ENCODE peak calls at places on chromosome 9, in seven cellular contexts. X is psoas muscle; U is A549; K is aorta; Y is CD8-positive, alpha-beta memory T cell; D is stomach; M is hepatocyte. C is an unnamed sample. For H3K4me1, the result is how much of the 10 kb centered on the place peaks cover.

GRCh38 chr9:34576593-34576935 is 13.0 kb downstream of the CNTFR start:
- DNase-seq in X (no peak), U (no peak), K (no peak), Y (no peak), D (no peak), M (no peak), C (no peak)

GRCh38 chr9:14627513-14627912 is 65.7 kb downstream of the ZDHHC21 start:
- DNase-seq in X (no peak), U (no peak), K (no peak), Y (no peak), D (no peak), M (no peak), C (no peak)

GRCh38 chr9:89674667-89675402 is 70.0 kb downstream of the GADD45G start:
- DNase-seq in X (peak), U (no peak), K (peak), Y (no peak), D (peak), M (peak), C (no peak)

GRCh38 chr9:15834541-15834940 is 281.7 kb downstream of the CCDC171 start:
- DNase-seq in X (no peak), U (no peak), K (no peak), Y (no peak), D (peak), M (peak), C (no peak)

GRCh38 chr9:121880343-121880742 is 212.8 kb downstream of the TTLL11 start:
- DNase-seq in X (no peak), U (no peak), K (no peak), Y (no peak), D (no peak), M (no peak), C (no peak)

GRCh38 chr9:87857948-87858335 is 24.7 kb upstream of the SPATA31E1 start:
- DNase-seq in X (no peak), U (no peak), K (no peak), Y (no peak), D (no peak), M (no peak), C (no peak)

GRCh38 chr9:136784249-136784996 is 6.7 kb upstream of the TMEM141 start:
- DNase-seq in X (no peak), U (peak), K (no peak), Y (no peak), D (no peak), M (no peak), C (no peak)

GRCh38 chr9:110214956-110215355 is 7.0 kb upstream of the C9orf152 start:
- DNase-seq in X (no peak), U (no peak), K (no peak), Y (no peak), D (no peak), M (no peak), C (no peak)

GRCh38 chr9:73074176-73074708 is 77.4 kb upstream of the ANXA1 start:
- DNase-seq in X (no peak), U (peak), K (no peak), Y (no peak), D (no peak), M (no peak), C (no peak)

GRCh38 chr9:114662081-114662989 is 4.7 kb upstream of the TEX53 start:
- DNase-seq in X (no peak), U (peak), K (no peak), Y (peak), D (peak), M (peak), C (peak)

GRCh38 chr9:89687848-89688247 is 83.0 kb downstream of the GADD45G start:
- DNase-seq in X (no peak), U (no peak), K (no peak), Y (no peak), D (no peak), M (no peak), C (no peak)

GRCh38 chr9:80059191-80059590 is 487.4 kb downstream of the TLE4 start:
- DNase-seq in X (no peak), U (no peak), K (no peak), Y (no peak), D (no peak), M (no peak), C (no peak)

GRCh38 chr9:2936221-2936620 is 92.3 kb upstream of the PUM3 start:
- DNase-seq in X (no peak), U (no peak), K (no peak), Y (no peak), D (no peak), M (no peak), C (no peak)

GRCh38 chr9:8780386-8780785 is 980.8 kb upstream of the DMAC1 start:
- DNase-seq in X (no peak), U (no peak), K (no peak), Y (no peak), D (no peak), M (no peak), C (no peak)

GRCh38 chr9:8781447-8781846 is 981.9 kb upstream of the DMAC1 start:
- DNase-seq in X (no peak), U (no peak), K (no peak), Y (no peak), D (no peak), M (no peak), C (no peak)

GRCh38 chr9:8783999-8784398 is 984.4 kb upstream of the DMAC1 start:
- DNase-seq in X (no peak), U (no peak), K (no peak), Y (no peak), D (no peak), M (no peak), C (no peak)

GRCh38 chr9:8782237-8782636 is 982.7 kb upstream of the DMAC1 start:
- DNase-seq in X (no peak), U (no peak), K (no peak), Y (no peak), D (no peak), M (no peak), C (no peak)

DNA sequence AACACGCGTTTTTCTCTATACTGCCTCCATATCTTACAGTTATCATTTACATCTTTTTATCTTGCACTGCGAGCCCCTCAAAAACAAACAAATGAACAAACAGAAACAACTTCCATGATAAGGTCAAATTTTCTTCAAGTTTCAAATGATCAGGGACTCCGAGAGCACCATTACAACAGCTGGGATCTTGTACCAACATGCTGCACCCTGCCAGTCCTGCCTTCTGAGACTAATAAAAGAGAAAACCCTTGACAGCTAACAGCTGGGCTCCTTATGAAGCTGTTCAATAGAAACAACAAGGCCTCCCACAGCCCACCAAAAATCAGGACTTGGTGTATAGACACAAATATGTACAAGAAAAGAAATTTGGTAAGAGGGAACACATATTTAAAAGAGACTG is 985.2 kb upstream of the DMAC1 start:
- DNase-seq in X (no peak), U (no peak), K (no peak), Y (no peak), D (no peak), M (no peak), C (no peak)
- H3K27ac ChIP-seq in X (no peak), U (no peak), K (peak), Y (no peak), D (no peak), M (no peak), C (no peak)

GRCh38 chr9:91857291-91857781 is 92.7 kb downstream of the ROR2 start:
- DNase-seq in X (no peak), U (no peak), K (peak), Y (no peak), D (no peak), M (peak), C (no peak)

GRCh38 chr9:91856419-91856818 is 93.6 kb downstream of the ROR2 start:
- DNase-seq in X (no peak), U (no peak), K (no peak), Y (no peak), D (no peak), M (no peak), C (no peak)

GRCh38 chr9:91855196-91855595 is 94.8 kb downstream of the ROR2 start:
- DNase-seq in X (no peak), U (no peak), K (no peak), Y (no peak), D (no peak), M (no peak), C (no peak)

GRCh38 chr9:91858670-91859030 is 91.4 kb downstream of the ROR2 start:
- DNase-seq in X (no peak), U (no peak), K (no peak), Y (no peak), D (no peak), M (no peak), C (no peak)

DNA sequence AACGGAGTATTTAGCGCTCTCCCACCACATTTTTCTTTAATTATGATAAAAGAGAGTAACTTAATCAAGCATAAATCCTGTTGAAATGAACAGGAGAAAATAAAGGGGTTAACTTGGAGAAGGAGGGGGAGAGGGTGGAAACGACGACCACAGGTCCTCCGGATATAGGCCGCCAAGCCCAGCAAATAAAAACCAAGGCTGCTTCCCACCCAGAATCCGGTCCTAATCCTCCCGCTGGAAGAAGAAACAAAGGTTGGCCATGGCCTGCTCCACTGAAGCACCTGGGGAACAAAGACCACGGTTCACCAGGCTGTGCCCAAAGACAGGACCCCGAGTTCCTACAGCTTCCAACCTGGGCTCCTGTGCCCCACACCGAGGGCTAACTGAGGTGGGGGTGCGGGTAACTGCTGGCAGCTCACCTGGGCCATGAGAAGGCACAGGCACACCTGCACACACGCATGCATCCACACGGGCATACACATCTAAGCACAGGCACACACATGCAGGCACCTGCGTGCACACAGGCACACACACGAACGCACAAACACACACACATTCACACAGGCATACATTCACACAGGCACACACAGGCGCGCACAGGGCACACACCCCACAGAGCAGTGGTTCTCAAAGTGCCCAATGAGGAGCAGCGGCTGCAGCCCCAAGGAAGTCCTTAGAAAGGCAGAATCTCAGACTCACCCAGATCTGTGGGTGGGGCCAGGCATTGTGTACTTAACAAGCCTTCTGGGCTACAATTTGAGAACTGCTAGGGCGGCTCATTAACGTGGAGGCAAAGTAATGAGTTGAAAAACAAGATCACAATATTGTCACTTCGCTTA is 92.0 kb downstream of the ROR2 start:
- DNase-seq in X (no peak), U (no peak), K (no peak), Y (no peak), D (no peak), M (no peak), C (no peak)
- H3K4me1 ChIP-seq in X (under half), U (under half), K (under half), Y (under half), D (under half), M (under half), C (under half)

GRCh38 chr9:93949073-93949693 is 6.0 kb downstream of the BARX1 start:
- DNase-seq in X (no peak), U (no peak), K (no peak), Y (no peak), D (no peak), M (no peak), C (no peak)

GRCh38 chr9:93948456-93949072 is 6.6 kb downstream of the BARX1 start:
- DNase-seq in X (no peak), U (no peak), K (no peak), Y (no peak), D (no peak), M (no peak), C (no peak)

GRCh38 chr9:93951655-93952118 is 3.5 kb downstream of the BARX1 start:
- DNase-seq in X (no peak), U (no peak), K (no peak), Y (no peak), D (no peak), M (no peak), C (no peak)

GRCh38 chr9:93950619-93951601 is 4.2 kb downstream of the BARX1 start:
- DNase-seq in X (no peak), U (no peak), K (no peak), Y (no peak), D (peak), M (peak), C (no peak)

GRCh38 chr9:93949694-93950449 is 5.3 kb downstream of the BARX1 start:
- DNase-seq in X (no peak), U (no peak), K (no peak), Y (no peak), D (no peak), M (no peak), C (no peak)
- H3K4me3 ChIP-seq in X (no peak), U (no peak), K (no peak), Y (no peak), D (no peak), M (no peak), C (no peak)

GRCh38 chr9:95048225-95049087 is 269.1 kb downstream of the FANCC start:
- DNase-seq in X (peak), U (peak), K (peak), Y (peak), D (peak), M (peak), C (peak)

GRCh38 chr9:95044731-95045508 is 272.6 kb downstream of the FANCC start:
- DNase-seq in X (peak), U (peak), K (peak), Y (no peak), D (peak), M (peak), C (no peak)

GRCh38 chr9:95047452-95048224 is 269.9 kb downstream of the FANCC start:
- DNase-seq in X (no peak), U (no peak), K (no peak), Y (no peak), D (no peak), M (no peak), C (no peak)

GRCh38 chr9:95043826-95044225 is 273.7 kb downstream of the FANCC start:
- DNase-seq in X (no peak), U (peak), K (no peak), Y (no peak), D (no peak), M (no peak), C (no peak)

GRCh38 chr9:95045751-95046150 is 271.8 kb downstream of the FANCC start:
- DNase-seq in X (no peak), U (peak), K (no peak), Y (no peak), D (peak), M (no peak), C (no peak)
- H3K27ac ChIP-seq in X (peak), U (peak), K (peak), Y (no peak), D (peak), M (peak), C (no peak)

GRCh38 chr9:8555767-8556500 is 756.4 kb upstream of the DMAC1 start:
- DNase-seq in X (no peak), U (no peak), K (no peak), Y (no peak), D (no peak), M (no peak), C (no peak)
- H3K4me1 ChIP-seq in X (under half), U (under half), K (under half), Y (under half), D (under half), M (under half), C (under half)

DNA sequence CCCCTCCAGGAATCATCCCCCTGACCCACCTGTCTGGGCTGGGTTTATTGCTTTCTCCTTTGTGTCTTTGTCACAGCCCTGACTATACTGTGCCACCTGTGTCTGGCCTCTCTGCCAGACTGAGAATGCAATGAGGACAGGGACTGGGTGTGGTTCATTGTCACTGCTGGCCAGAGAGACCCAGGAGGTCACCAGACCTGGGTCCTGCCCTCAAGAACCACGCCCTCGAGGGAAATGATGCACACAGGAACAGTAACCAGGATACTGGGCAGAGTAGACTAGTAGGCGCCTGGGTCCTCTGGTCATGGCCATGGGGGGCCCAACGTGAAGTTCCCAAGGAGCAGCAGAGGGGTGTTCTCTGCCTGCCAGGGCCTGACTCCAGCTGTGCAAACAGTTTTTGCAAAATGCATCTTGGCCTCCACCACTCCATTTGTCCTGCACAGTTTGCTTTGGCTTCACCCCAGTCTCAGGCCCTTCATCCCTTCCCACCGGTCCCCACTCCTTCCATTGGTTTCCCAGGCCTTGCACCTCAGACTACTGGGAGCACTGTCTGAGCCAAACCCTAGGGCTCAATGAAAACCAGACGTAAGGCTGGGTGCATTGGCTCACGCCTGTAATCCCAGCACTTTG is 17.8 kb downstream of the RGS3 start:
- DNase-seq in X (no peak), U (peak), K (no peak), Y (no peak), D (peak), M (no peak), C (no peak)
- H3K4me3 ChIP-seq in X (no peak), U (no peak), K (no peak), Y (no peak), D (no peak), M (no peak), C (no peak)

C was measured in CD4-positive, alpha-beta memory T cell.